ENCODE peak calls at places on chromosomes 7 and 10, in six cellular contexts. E is mesenchymal stem cell, L is right lobe of liver, F is NCI-H1105 treated with DMSO at 0.1 percent for 48 hours, O is type B pancreatic cell, S is NCI-H510A. W is an unnamed sample.

GRCh38 chr7:155232911-155233702 is 64.6 kb upstream of the INSIG1 start:
- DNase-seq in O (no peak), S (no peak), E (peak), F (no peak), L (peak), W (no peak)

GRCh38 chr10:102593074-102593803 is 51.0 kb upstream of the TRIM8 start:
- DNase-seq in O (no peak), S (no peak), L (no peak), F (no peak), E (peak), W (no peak)

GRCh38 chr10:100805543-100806355 is 60.4 kb downstream of the PAX2 start:
- DNase-seq in F (no peak), L (no peak), S (no peak), E (no peak), O (no peak), W (no peak)

GRCh38 chr10:5584895-5585516 is 60.2 kb downstream of the CALML3 start:
- DNase-seq in O (no peak), E (peak), S (no peak), L (no peak), F (no peak), W (no peak)

GRCh38 chr7:19112290-19113000 is 5.0 kb downstream of the TWIST1 start:
- DNase-seq in L (no peak), F (no peak), O (no peak), E (peak), S (no peak), W (peak)

GRCh38 chr10:52674474-52674873 is 98.1 kb downstream of the MBL2 start:
- DNase-seq in O (no peak), E (no peak), S (no peak), F (no peak), L (no peak), W (no peak)

GRCh38 chr10:31896972-31897384 is 31.7 kb downstream of the ARHGAP12 start:
- DNase-seq in S (no peak), O (no peak), L (no peak), E (peak), F (no peak), W (no peak)

GRCh38 chr7:13725591-13725990 is 263.9 kb downstream of the ETV1 start:
- DNase-seq in S (no peak), F (no peak), E (no peak), O (no peak), L (no peak), W (no peak)

GRCh38 chr10:125535559-125535958 is 147.4 kb downstream of the TEX36 start:
- DNase-seq in S (no peak), F (no peak), O (no peak), E (no peak), L (no peak), W (no peak)

GRCh38 chr10:74439213-74439612 is 288.2 kb downstream of the ADK start:
- DNase-seq in O (no peak), F (no peak), E (peak), S (no peak), L (no peak), W (no peak)

GRCh38 chr10:28681345-28681763 is 4.0 kb downstream of the BAMBI start:
- DNase-seq in L (peak), O (no peak), F (no peak), E (peak), S (no peak), W (no peak)